ENCODE peak calls at places on chromosomes 4 and X, in five cellular contexts. T is iPS DF 6.9; A is adipocyte; Y is neuronal stem cell; H is CD4-positive, CD25-positive, alpha-beta regulatory T cell. I is an unnamed sample. For H3K4me1, the result is how much of the 10 kb centered on the place peaks cover.

GRCh38 chrX:38970845-38971244 is 169.6 kb downstream of the MID1IP1 start:
- DNase-seq in H (no peak), T (no peak), A (no peak), Y (no peak), I (no peak)

GRCh38 chr4:4685810-4686209 is 144.0 kb upstream of the STX18 start:
- DNase-seq in A (no peak), H (no peak), T (no peak), Y (no peak), I (no peak)

GRCh38 chr4:185017964-185018772 is at the start of gene HELT:
- DNase-seq in Y (no peak), A (no peak), H (no peak), T (no peak), I (no peak)

GRCh38 chrX:69387559-69388487 is 116.3 kb upstream of the NALF2 start:
- DNase-seq in A (peak), T (peak), H (peak), Y (peak), I (peak)

GRCh38 chr4:37453004-37453360 is 208.4 kb downstream of the NWD2 start:
- DNase-seq in A (peak), H (peak), T (peak), Y (peak), I (no peak)

GRCh38 chr4:7060346-7061150 is 7.3 kb downstream of the GRPEL1 start:
- DNase-seq in T (no peak), H (no peak), Y (no peak), A (no peak), I (no peak)

GRCh38 chr4:7045961-7046921 is 3.1 kb downstream of the TADA2B start:
- DNase-seq in T (no peak), A (no peak), H (no peak), Y (no peak), I (peak)

GRCh38 chr4:176778063-176778462 is 14.7 kb downstream of the VEGFC start:
- DNase-seq in Y (no peak), A (peak), T (no peak), H (no peak), I (no peak)

GRCh38 chr4:97761760-97762512 is 381.3 kb downstream of the STPG2 start:
- DNase-seq in Y (no peak), T (no peak), A (no peak), H (no peak), I (no peak)

GRCh38 chr4:140158234-140159030 is 4.4 kb upstream of the MAML3 start:
- DNase-seq in T (no peak), A (peak), H (no peak), Y (no peak), I (peak)

GRCh38 chr4:148056879-148057278 is 325.0 kb downstream of the ARHGAP10 start:
- DNase-seq in Y (no peak), T (no peak), A (peak), H (peak), I (peak)

GRCh38 chr4:98377626-98378025 is 116.4 kb downstream of the RAP1GDS1 start:
- DNase-seq in A (peak), T (no peak), Y (no peak), H (no peak), I (no peak)

GRCh38 chrX:24577091-24577490 is 70.1 kb downstream of the PCYT1B start:
- DNase-seq in T (no peak), A (no peak), Y (no peak), H (no peak), I (no peak)

GRCh38 chrX:77448170-77448569 is 981 bp downstream of the FGF16 start:
- DNase-seq in H (no peak), T (no peak), A (no peak), Y (no peak), I (no peak)

GRCh38 chrX:77444075-77444474 is 3.1 kb upstream of the FGF16 start:
- DNase-seq in A (no peak), Y (no peak), T (no peak), H (no peak), I (no peak)

GRCh38 chrX:77447339-77448149 is at the start of gene FGF16:
- DNase-seq in A (peak), T (no peak), Y (no peak), H (no peak), I (no peak)

GRCh38 chrX:77446029-77446585 is 1.1 kb upstream of the FGF16 start:
- DNase-seq in H (no peak), A (peak), Y (no peak), T (no peak), I (no peak)

GRCh38 chrX:77446840-77447239 is 349 bp upstream of the FGF16 start:
- DNase-seq in H (no peak), T (no peak), A (peak), Y (no peak), I (no peak)
- H3K4me3 ChIP-seq in H (peak), T (peak), A (peak), Y (peak), I (no peak)

DNA sequence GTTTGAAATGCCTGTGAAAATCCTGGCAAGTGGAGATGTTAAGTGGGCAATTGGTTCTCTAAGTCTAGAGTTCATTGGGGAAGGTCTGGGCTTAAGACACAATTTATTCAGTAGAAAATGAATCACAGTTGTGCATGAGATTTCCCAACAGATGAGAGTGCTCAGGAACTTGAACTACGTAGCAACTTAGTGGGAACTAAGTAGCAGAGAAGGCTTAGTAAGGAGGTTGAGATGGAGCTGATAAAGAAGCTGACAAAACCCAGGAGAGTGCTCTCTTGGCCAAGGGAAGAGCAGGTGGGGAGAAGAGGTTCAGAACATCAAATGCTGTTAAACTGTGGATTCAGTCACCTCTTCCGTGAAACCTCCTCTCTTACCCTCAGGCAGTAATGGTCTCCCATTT is 33.0 kb downstream of the AFF1 start:
- DNase-seq in T (no peak), Y (no peak), H (no peak), A (peak), I (no peak)
- H3K4me1 ChIP-seq in T (under half), Y (under half), H (under half), A (under half), I (under half)

DNA sequence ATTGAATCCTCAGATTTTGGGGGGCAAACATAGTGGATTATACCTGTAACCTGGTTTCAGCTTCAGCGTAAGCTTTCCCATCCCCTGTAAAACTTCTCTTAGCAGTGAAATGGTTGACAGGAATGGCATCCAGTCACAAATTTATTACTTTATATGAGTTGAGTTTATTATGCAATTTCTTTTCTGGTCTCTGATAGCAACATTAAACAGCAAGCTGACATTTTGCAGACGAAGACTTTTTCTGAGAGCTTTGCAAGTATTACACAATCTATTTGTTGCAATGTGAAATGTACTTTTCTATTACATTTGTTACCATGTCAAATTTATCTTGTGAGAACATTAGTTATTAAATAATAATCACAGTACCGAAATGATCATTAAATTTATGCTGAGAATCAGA is 60.6 kb downstream of the GSPT2 start:
- DNase-seq in Y (no peak), A (peak), H (no peak), T (no peak), I (no peak)
- H3K4me3 ChIP-seq in Y (no peak), A (peak), H (peak), T (no peak), I (peak)

GRCh38 chr4:156963419-156963818 is 8.2 kb downstream of the PDGFC start:
- DNase-seq in A (no peak), Y (no peak), T (no peak), H (no peak), I (no peak)

GRCh38 chr4:156962551-156962974 is 9.0 kb downstream of the PDGFC start:
- DNase-seq in Y (no peak), A (peak), T (no peak), H (no peak), I (peak)

GRCh38 chr4:156962069-156962377 is 9.6 kb downstream of the PDGFC start:
- DNase-seq in H (no peak), T (no peak), A (no peak), Y (no peak), I (no peak)

GRCh38 chr4:156959298-156959702 is 12.3 kb downstream of the PDGFC start:
- DNase-seq in H (no peak), A (peak), Y (no peak), T (no peak), I (no peak)

DNA sequence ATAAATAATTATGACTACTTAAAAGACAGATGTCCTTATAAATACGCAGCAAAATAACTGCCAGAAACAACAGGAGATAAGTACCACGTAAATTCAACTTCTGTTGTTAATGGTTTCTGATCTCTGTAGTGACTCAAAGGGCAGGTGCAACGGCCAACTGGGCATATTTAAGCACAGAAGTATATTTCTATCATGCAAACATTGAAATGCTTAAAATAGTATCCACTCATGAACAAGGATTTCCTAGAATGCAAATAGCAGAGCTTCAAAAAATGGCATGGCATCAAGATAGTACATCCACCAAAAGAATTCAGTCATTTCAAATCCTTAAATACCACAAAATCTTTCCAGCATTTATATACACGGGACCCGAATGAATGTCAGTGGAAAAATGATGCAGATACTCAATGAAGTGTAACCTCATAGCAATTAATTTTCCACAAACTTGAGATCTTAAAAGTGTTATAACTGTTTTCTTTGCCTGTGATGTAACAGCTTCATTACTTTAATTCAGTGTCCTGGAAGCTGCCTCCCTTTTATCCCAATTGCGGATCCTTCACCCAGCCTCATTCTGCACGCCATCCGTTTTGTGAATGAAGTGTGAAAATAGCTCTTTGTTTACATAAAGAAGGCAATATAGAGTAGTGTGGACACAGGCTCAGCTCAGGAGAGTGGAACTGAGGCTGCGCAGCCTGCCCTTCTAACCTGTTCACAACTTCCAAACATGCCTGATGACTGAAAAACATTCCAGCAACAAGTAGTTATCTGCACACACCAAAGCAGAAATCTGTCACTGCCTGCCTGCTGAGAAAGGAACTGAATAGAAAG is 10.1 kb downstream of the PDGFC start:
- DNase-seq in A (no peak), Y (no peak), H (no peak), T (no peak), I (no peak)
- H3K4me1 ChIP-seq in A (under half), Y (under half), H (under half), T (under half), I (under half)

GRCh38 chr4:182083681-182084410 is 159.4 kb upstream of the TENM3 start:
- DNase-seq in Y (no peak), T (no peak), H (no peak), A (no peak), I (no peak)
- H3K4me3 ChIP-seq in Y (no peak), T (no peak), H (no peak), A (no peak), I (no peak)

DNA sequence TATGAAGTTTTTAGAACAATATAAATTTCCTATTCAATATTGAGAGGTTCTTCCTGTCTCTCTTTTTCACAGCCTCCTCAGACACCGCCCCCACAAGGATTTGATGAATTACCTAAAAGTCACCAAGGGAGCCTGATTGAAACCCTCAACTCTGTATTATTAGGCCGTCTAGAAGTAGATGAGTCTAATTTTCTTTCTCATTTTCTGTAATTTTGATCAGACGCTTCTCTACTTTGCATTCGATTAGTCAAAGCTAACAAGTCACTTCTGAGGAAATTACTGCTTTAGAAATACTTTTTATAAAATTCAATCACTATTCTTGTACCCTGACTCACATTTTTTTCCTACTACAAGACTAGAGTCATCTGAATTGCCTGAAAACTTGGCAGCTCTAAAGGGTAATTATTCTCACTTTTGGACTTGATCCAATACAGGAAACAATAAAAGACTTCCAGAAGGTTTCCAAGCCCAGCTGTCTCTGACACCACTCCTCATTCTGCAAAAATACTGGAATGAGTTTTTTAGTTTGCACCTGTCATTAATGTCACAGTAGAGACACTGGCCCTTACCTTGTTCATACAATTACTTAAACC is 111.2 kb downstream of the ELOVL6 start:
- DNase-seq in Y (no peak), A (peak), H (no peak), T (no peak), I (no peak)
- H3K4me1 ChIP-seq in Y (under half), A (under half), H (under half), T (under half), I (under half)

I was measured in Peyer's patch.